ENCODE peak calls at places on chromosomes 3 and 15, in nine cellular contexts. G is NT2/D1, K is heart right ventricle, J is neuronal stem cell, F is endothelial cell of umbilical vein, B is tibial artery, R is Panc1, S is cardiac muscle cell, V is suprapubic skin. E is an unnamed sample.
A peak's percentile ranks its signal among the peaks of the same experiment; 100 is the strongest.

GRCh38 chr15:42385206-42385979 is 26.1 kb downstream of the CAPN3 start:
- DNase-seq in G (peak; percentile 43), K (no peak), J (peak; percentile 36), F (peak; percentile 59), B (no peak), R (peak; percentile 30), S (peak; percentile 76), V (peak; percentile 25), E (peak; percentile 59)

GRCh38 chr3:183924956-183925355 is 40.3 kb upstream of the PARL start:
- DNase-seq in G (no peak), K (no peak), J (no peak), F (no peak), B (no peak), R (peak; percentile 64), S (peak; percentile 41), V (no peak), E (no peak)

GRCh38 chr3:132256984-132257383 is 60.2 kb upstream of the ACP3 start:
- DNase-seq in G (peak; percentile 69), K (peak; percentile 18), J (peak; percentile 41), F (peak; percentile 44), B (no peak), R (no peak), S (peak; percentile 86), V (no peak), E (peak; percentile 48)

GRCh38 chr3:15241341-15241740 is 35.3 kb downstream of the CAPN7 start:
- DNase-seq in G (peak; percentile 9), K (no peak), J (no peak), F (peak; percentile 40), B (peak; percentile 42), R (no peak), S (peak; percentile 23), V (no peak), E (peak; percentile 34)

GRCh38 chr15:79046691-79047404 is 43.7 kb downstream of the RASGRF1 start:
- DNase-seq in G (no peak), K (no peak), J (no peak), F (no peak), B (no peak), R (no peak), S (no peak), V (no peak), E (no peak)

GRCh38 chr15:34883042-34883441 is 86.5 kb downstream of the AQR start:
- DNase-seq in G (no peak), K (no peak), J (no peak), F (no peak), B (no peak), R (no peak), S (peak; percentile 45), V (no peak), E (no peak)

GRCh38 chr15:31312220-31312619 is 14.4 kb upstream of the KLF13 start:
- DNase-seq in G (no peak), K (peak; percentile 2), J (no peak), F (no peak), B (no peak), R (no peak), S (no peak), V (no peak), E (no peak)

GRCh38 chr3:22982981-22983582 is 220.0 kb upstream of the UBE2E2 start:
- DNase-seq in G (no peak), K (no peak), J (no peak), F (no peak), B (no peak), R (no peak), S (peak; percentile 69), V (no peak), E (no peak)

GRCh38 chr3:8873740-8874139 is 89.5 kb downstream of the RAD18 start:
- DNase-seq in G (no peak), K (no peak), J (no peak), F (no peak), B (no peak), R (no peak), S (no peak), V (no peak), E (no peak)

GRCh38 chr3:181103605-181104004 is 114.1 kb upstream of the DNAJC19 start:
- DNase-seq in G (peak; percentile 70), K (no peak), J (peak; percentile 41), F (no peak), B (no peak), R (no peak), S (no peak), V (no peak), E (peak; percentile 47)

GRCh38 chr15:69735126-69735525 is 282.5 kb downstream of the RPLP1 start:
- DNase-seq in G (peak; percentile 44), K (no peak), J (peak; percentile 29), F (no peak), B (peak; percentile 49), R (no peak), S (peak; percentile 86), V (peak; percentile 78), E (peak; percentile 61)

GRCh38 chr15:62977952-62978811 is 64.4 kb upstream of the TPM1 start:
- DNase-seq in G (no peak), K (no peak), J (no peak), F (no peak), B (no peak), R (no peak), S (peak; percentile 57), V (no peak), E (peak; percentile 39)

GRCh38 chr15:52150043-52150825 is 37.7 kb upstream of the BCL2L10 start:
- DNase-seq in G (no peak), K (no peak), J (no peak), F (no peak), B (no peak), R (no peak), S (no peak), V (no peak), E (no peak)

GRCh38 chr15:36612063-36612788 is 32.8 kb downstream of the CDIN1 start:
- DNase-seq in G (no peak), K (no peak), J (no peak), F (peak; percentile 49), B (no peak), R (no peak), S (peak; percentile 56), V (no peak), E (no peak)

GRCh38 chr3:193240850-193241706 is at the start of gene PLAAT1:
- DNase-seq in G (peak; percentile 56), K (peak; percentile 61), J (peak; percentile 57), F (peak; percentile 62), B (no peak), R (no peak), S (peak; percentile 76), V (no peak), E (peak; percentile 83)

GRCh38 chr3:24370352-24370751 is 124.3 kb downstream of the THRB start:
- DNase-seq in G (no peak), K (no peak), J (no peak), F (no peak), B (no peak), R (no peak), S (no peak), V (no peak), E (no peak)

GRCh38 chr3:24365168-24365567 is 129.5 kb downstream of the THRB start:
- DNase-seq in G (no peak), K (peak; percentile 51), J (no peak), F (peak; percentile 97), B (peak; percentile 78), R (peak; percentile 75), S (peak; percentile 90), V (no peak), E (no peak)

GRCh38 chr3:24368605-24369004 is 126.0 kb downstream of the THRB start:
- DNase-seq in G (no peak), K (no peak), J (no peak), F (no peak), B (no peak), R (no peak), S (no peak), V (no peak), E (no peak)

GRCh38 chr3:24367216-24367615 is 127.4 kb downstream of the THRB start:
- DNase-seq in G (no peak), K (no peak), J (no peak), F (no peak), B (no peak), R (no peak), S (no peak), V (no peak), E (no peak)

GRCh38 chr3:24367681-24368264 is 126.9 kb downstream of the THRB start:
- DNase-seq in G (no peak), K (no peak), J (no peak), F (no peak), B (no peak), R (no peak), S (no peak), V (no peak), E (no peak)
- H3K4me1 ChIP-seq in G (no peaks in the 10 kb centered on the region), K (no peaks in the 10 kb centered on the region), J (no peaks in the 10 kb centered on the region), F (peaks cover 12% of the 10 kb centered on the region), B (peaks cover 50% of the 10 kb centered on the region), R (peaks cover 22% of the 10 kb centered on the region), S (no peaks in the 10 kb centered on the region), V (peaks cover 19% of the 10 kb centered on the region), E (no peaks in the 10 kb centered on the region)

GRCh38 chr3:57155214-57155613 is 9.9 kb downstream of the IL17RD start:
- DNase-seq in G (no peak), K (no peak), J (no peak), F (no peak), B (no peak), R (no peak), S (no peak), V (no peak), E (no peak)
- H3K4me3 ChIP-seq in G (no peak overlapping the region), K (no peak overlapping the region), J (no peak overlapping the region), F (no peak overlapping the region), B (no peak overlapping the region), R (no peak overlapping the region), S (no peak overlapping the region), V (no peak overlapping the region), E (no peak overlapping the region)

DNA sequence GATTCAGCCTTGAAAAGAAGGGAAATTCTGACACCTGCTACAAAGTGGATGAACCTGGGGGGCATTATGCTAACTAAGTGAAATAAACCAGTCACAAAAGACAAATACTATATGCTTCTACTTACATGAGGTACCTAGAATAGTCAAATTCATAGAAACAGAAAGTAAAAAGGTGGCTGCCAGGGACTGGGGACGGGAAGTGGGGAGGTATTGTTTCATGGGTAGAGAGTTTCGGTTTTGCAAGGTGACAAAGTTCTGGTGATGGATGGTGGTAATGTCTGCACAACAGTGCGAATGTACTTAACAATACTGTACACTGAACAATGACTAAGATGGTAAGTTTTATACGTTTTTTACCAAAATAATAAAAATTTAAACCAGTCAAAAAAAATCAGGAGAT is 4.8 kb downstream of the IDH2 start:
- DNase-seq in G (no peak), K (no peak), J (no peak), F (no peak), B (no peak), R (no peak), S (no peak), V (no peak), E (no peak)
- H3K4me1 ChIP-seq in G (peaks cover 16% of the 10 kb centered on the region), K (peaks cover 5% of the 10 kb centered on the region), J (peaks cover 16% of the 10 kb centered on the region), F (peaks cover 14% of the 10 kb centered on the region), B (peaks cover 51% of the 10 kb centered on the region), R (peaks cover 57% of the 10 kb centered on the region), S (peaks cover 56% of the 10 kb centered on the region), V (peaks cover 52% of the 10 kb centered on the region), E (peaks cover 2% of the 10 kb centered on the region)

DNA sequence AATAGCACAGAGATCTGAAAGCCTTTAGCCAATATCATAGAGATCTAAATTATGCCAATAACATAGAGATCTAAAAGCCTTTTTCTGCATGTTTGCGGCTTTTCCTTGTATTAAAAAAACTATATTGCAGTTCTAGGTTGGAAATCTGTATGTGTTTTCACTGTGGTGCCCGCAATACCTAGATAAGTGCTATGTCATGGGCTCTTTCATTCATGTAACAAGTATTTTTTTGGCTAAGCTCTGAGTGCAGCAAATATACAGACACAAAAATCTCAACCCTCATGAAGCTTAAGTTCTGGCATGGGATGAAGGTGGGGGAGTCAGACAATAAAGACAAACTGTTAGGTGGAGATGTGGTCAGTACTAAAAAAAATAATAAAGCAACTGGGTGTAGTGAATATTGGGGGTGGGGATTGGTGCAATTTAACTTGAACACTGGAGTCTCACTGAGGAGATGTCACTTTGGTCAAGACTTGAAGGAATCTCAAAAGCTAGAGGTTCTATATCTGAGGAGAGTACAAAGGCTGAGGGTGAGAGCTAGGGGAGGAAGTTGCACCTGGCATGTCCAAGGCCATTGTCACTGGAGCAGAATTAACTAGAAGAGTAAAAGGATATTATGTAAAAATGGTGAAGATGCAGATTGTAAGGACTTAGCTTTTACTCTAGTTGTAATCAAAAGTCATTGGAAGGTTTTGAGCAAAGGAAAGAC is 978 bp downstream of the BUB1B start:
- DNase-seq in G (no peak), K (no peak), J (no peak), F (no peak), B (no peak), R (no peak), S (no peak), V (no peak), E (no peak)
- H3K4me3 ChIP-seq in G (peak overlapping the region; percentile 90), K (peak overlapping the region; percentile 59), J (peak overlapping the region; percentile 78), F (peak overlapping the region; percentile 67), B (no peak overlapping the region), R (peak overlapping the region; percentile 90), S (peak overlapping the region; percentile 71), V (peak overlapping the region; percentile 79), E (peak overlapping the region; percentile 92)

E was measured in BE2C.